ENCODE peak calls at places on chromosome 17, in five cellular contexts. V, O, Z, S and G are unnamed samples.

GRCh38 chr17:73541561-73541981 is 102.7 kb downstream of the SDK2 start:
- DNase-seq in V (no peak), O (no peak), Z (no peak), S (no peak), G (no peak)

GRCh38 chr17:43591750-43592562 is 45.8 kb upstream of the ETV4 start:
- DNase-seq in V (peak), O (peak), Z (no peak), S (no peak), G (no peak)

GRCh38 chr17:32159586-32160438 is 17.5 kb downstream of the RHOT1 start:
- DNase-seq in V (no peak), O (no peak), Z (no peak), S (no peak), G (no peak)

GRCh38 chr17:79065105-79065670 is 9.4 kb upstream of the ENGASE start:
- DNase-seq in V (no peak), O (no peak), Z (peak), S (peak), G (no peak)

GRCh38 chr17:83192161-83192788 is 112.9 kb downstream of the METRNL start:
- DNase-seq in V (no peak), O (peak), Z (peak), S (no peak), G (no peak)

GRCh38 chr17:27513849-27514248 is 57.6 kb downstream of the KSR1 start:
- DNase-seq in V (no peak), O (no peak), Z (no peak), S (no peak), G (no peak)

GRCh38 chr17:76772842-76773521 is 35.1 kb downstream of the MFSD11 start:
- DNase-seq in V (no peak), O (no peak), Z (no peak), S (peak), G (no peak)

GRCh38 chr17:21239680-21240374 is 13.4 kb downstream of the NATD1 start:
- DNase-seq in V (no peak), O (no peak), Z (no peak), S (no peak), G (no peak)

GRCh38 chr17:45222994-45223540 is 1.4 kb downstream of the FMNL1 start:
- DNase-seq in V (no peak), O (no peak), Z (no peak), S (no peak), G (no peak)

GRCh38 chr17:3033741-3034577 is 29.4 kb downstream of the OR1D5 start:
- DNase-seq in V (no peak), O (no peak), Z (peak), S (no peak), G (no peak)

GRCh38 chr17:51217946-51218345 is 41.9 kb downstream of the MBTD1 start:
- DNase-seq in V (no peak), O (no peak), Z (no peak), S (no peak), G (no peak)

GRCh38 chr17:79939755-79940154 is 95.9 kb downstream of the TBC1D16 start:
- DNase-seq in V (no peak), O (no peak), Z (no peak), S (no peak), G (no peak)

GRCh38 chr17:81667754-81668153 is 1.2 kb downstream of the CCDC137 start:
- DNase-seq in V (no peak), O (no peak), Z (no peak), S (no peak), G (no peak)

GRCh38 chr17:58703137-58703846 is 10.9 kb downstream of the RAD51C start:
- DNase-seq in V (no peak), O (no peak), Z (no peak), S (no peak), G (no peak)

GRCh38 chr17:58534331-58534730 is 19.9 kb upstream of the MTMR4 start:
- DNase-seq in V (no peak), O (no peak), Z (no peak), S (no peak), G (no peak)

GRCh38 chr17:83196088-83196765 is 116.8 kb downstream of the METRNL start:
- DNase-seq in V (no peak), O (no peak), Z (peak), S (no peak), G (no peak)

GRCh38 chr17:34351041-34351575 is 5.2 kb upstream of the CCL13 start:
- DNase-seq in V (no peak), O (no peak), Z (no peak), S (no peak), G (no peak)

GRCh38 chr17:17568772-17569195 is 22.7 kb downstream of the PEMT start:
- DNase-seq in V (peak), O (peak), Z (peak), S (peak), G (no peak)

GRCh38 chr17:71337903-71338302 is 782.9 kb upstream of the SOX9 start:
- DNase-seq in V (no peak), O (no peak), Z (no peak), S (no peak), G (no peak)

GRCh38 chr17:60390881-60391418 is 983 bp downstream of the USP32 start:
- DNase-seq in V (peak), O (no peak), Z (no peak), S (no peak), G (peak)

GRCh38 chr17:38749222-38750043 is 1.3 kb upstream of the PCGF2 start:
- DNase-seq in V (peak), O (peak), Z (peak), S (no peak), G (no peak)

GRCh38 chr17:39963826-39964225 is 1.0 kb downstream of the GSDMA start:
- DNase-seq in V (no peak), O (no peak), Z (no peak), S (peak), G (no peak)

GRCh38 chr17:1562178-1562643 is 381 bp downstream of the PITPNA start:
- DNase-seq in V (peak), O (no peak), Z (peak), S (no peak), G (no peak)

GRCh38 chr17:74512624-74513084 is 18.6 kb downstream of the CD300LB start:
- DNase-seq in V (no peak), O (no peak), Z (no peak), S (no peak), G (no peak)

DNA sequence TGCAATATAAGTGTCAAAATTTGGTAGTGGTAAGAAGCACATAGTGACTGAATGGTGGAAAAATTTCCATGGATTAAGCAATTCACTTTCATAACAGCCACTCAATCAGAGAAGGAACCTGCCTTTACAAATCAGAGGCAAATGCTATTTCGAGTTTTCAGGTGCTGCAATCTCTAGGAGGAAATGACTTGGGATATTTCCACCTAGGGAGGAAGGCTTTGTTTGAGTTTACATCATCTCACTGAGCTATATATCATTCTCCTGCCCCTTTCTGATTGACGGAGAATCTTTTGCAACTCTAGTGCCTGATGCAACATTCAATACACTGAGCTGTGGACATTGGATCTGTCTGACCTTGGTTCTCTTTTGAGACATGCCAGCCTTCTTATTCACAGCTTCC is 26.3 kb downstream of the MARCHF10 start:
- DNase-seq in V (no peak), O (no peak), Z (no peak), S (no peak), G (no peak)
- H3K27ac ChIP-seq in V (no peak), O (no peak), Z (peak), S (no peak), G (no peak)

GRCh38 chr17:48626470-48627241 is 498 bp upstream of the HOXB9 start:
- DNase-seq in V (no peak), O (no peak), Z (no peak), S (no peak), G (no peak)
- H3K27ac ChIP-seq in V (no peak), O (no peak), Z (no peak), S (no peak), G (no peak)

DNA sequence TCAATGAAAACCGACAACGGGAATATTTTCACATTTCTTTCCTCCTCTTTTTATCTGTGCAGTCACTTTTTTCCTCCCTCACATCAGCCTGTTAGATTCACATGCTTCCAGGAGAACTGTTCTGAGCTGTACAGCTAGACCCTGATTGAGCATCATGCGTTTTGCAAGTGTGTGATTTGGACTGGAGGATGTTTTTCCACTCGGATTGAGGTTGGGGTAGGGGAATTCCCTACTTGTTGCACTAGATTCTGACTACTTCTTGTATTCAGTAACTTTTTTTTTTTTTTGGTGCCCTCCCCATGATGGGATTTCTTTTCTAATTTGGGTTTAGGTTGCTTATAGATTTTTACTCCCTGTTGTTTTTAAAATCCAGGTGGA is 4.8 kb downstream of the MSI2 start:
- DNase-seq in V (no peak), O (no peak), Z (no peak), S (no peak), G (no peak)
- H3K27ac ChIP-seq in V (no peak), O (no peak), Z (no peak), S (no peak), G (no peak)

GRCh38 chr17:7011415-7011814 is 1.0 kb upstream of the RNASEK start:
- DNase-seq in V (no peak), O (no peak), Z (no peak), S (no peak), G (no peak)
- H3K27ac ChIP-seq in V (no peak), O (no peak), Z (no peak), S (peak), G (no peak)